ENCODE peak calls at places on chromosomes 16 and 17, in nine cellular contexts. P is activated effector memory CD4-positive, alpha-beta T cell treated with anti-CD3 and anti-CD28 coated beads, Interleukin-2, amount 50 U/mL, for 16 hours; O is HTR-8/SVneo; K is dermis blood vessel endothelial cell; R is fibroblast of gingiva; D is stimulated activated naive CD8-positive, alpha-beta T cell treated with anti-CD3 and anti-CD28 coated beads, Interleukin-15, amount 100 ng/mL, for 72 hours; U is GM12892; V is hypothalamus; N is fibroblast of the aortic adventitia. Y is an unnamed sample.

GRCh38 chr16:23148513-23149266 is 562 bp downstream of the USP31 start:
- DNase-seq in P (peak; percentile 86), O (peak; percentile 23), K (peak; percentile 78), R (peak; percentile 53), D (peak; percentile 56), U (peak; percentile 43), V (peak; percentile 38), N (peak; percentile 42), Y (peak; percentile 22)

GRCh38 chr16:87196229-87196628 is 121.0 kb downstream of the C16orf95 start:
- DNase-seq in P (no peak), O (no peak), K (no peak), R (no peak), D (no peak), U (no peak), V (no peak), N (no peak), Y (no peak)

GRCh38 chr17:8892338-8892690 is 24.8 kb upstream of the PIK3R6 start:
- DNase-seq in P (no peak), O (no peak), K (no peak), R (no peak), D (no peak), U (no peak), V (no peak), N (no peak), Y (no peak)

GRCh38 chr17:5361426-5361825 is 58.0 kb downstream of the NUP88 start:
- DNase-seq in P (no peak), O (no peak), K (no peak), R (no peak), D (no peak), U (no peak), V (no peak), N (no peak), Y (no peak)

GRCh38 chr16:2207872-2208271 is 2.6 kb downstream of the MLST8 start:
- DNase-seq in P (no peak), O (no peak), K (no peak), R (no peak), D (no peak), U (no peak), V (no peak), N (no peak), Y (no peak)

GRCh38 chr16:89325861-89326471 is 108.5 kb downstream of the ZNF778 start:
- DNase-seq in P (peak; percentile 66), O (peak; percentile 43), K (peak; percentile 95), R (peak; percentile 88), D (no peak), U (no peak), V (peak; percentile 59), N (peak; percentile 90), Y (peak; percentile 93)

GRCh38 chr17:77999413-78000173 is 41.1 kb downstream of the TNRC6C start:
- DNase-seq in P (no peak), O (peak; percentile 14), K (peak; percentile 58), R (peak; percentile 16), D (no peak), U (no peak), V (no peak), N (peak; percentile 40), Y (peak; percentile 44)

GRCh38 chr16:47886631-47887415 is 269.0 kb downstream of the ABCC12 start:
- DNase-seq in P (no peak), O (no peak), K (no peak), R (no peak), D (no peak), U (no peak), V (no peak), N (no peak), Y (no peak)

GRCh38 chr17:17906418-17907215 is 65.6 kb downstream of the TOM1L2 start:
- DNase-seq in P (no peak), O (no peak), K (peak; percentile 44), R (no peak), D (no peak), U (no peak), V (no peak), N (no peak), Y (no peak)

GRCh38 chr16:62665269-62665668 is 629.0 kb upstream of the CDH8 start:
- DNase-seq in P (no peak), O (no peak), K (no peak), R (no peak), D (no peak), U (no peak), V (peak; percentile 57), N (no peak), Y (no peak)

GRCh38 chr17:80575057-80575875 is 30.6 kb downstream of the RPTOR start:
- DNase-seq in P (peak; percentile 97), O (peak; percentile 88), K (peak; percentile 97), R (peak; percentile 69), D (peak; percentile 88), U (peak; percentile 49), V (peak; percentile 33), N (peak; percentile 86), Y (peak; percentile 89)

Y was measured in IMR-90.